ENCODE peak calls at places on chromosomes 11 and 22, in eight cellular contexts. V, M, I, D, C, A, G and S are unnamed samples.

GRCh38 chr11:20110908-20111669 is 49.2 kb downstream of the DBX1 start:
- DNase-seq in M (peak), C (peak), G (peak), A (peak), V (no peak), I (peak), D (no peak), S (peak)

GRCh38 chr22:20750461-20751184 is 23.3 kb upstream of the SERPIND1 start:
- DNase-seq in I (peak), V (no peak), A (peak), M (peak), G (peak), D (peak), C (peak), S (peak)

GRCh38 chr11:58498464-58498863 is 9.4 kb downstream of the OR5B21 start:
- DNase-seq in C (no peak), V (no peak), D (no peak), A (no peak), M (no peak), G (no peak), I (no peak), S (no peak)

GRCh38 chr11:76838422-76839068 is 22.2 kb upstream of the ACER3 start:
- DNase-seq in M (no peak), C (no peak), G (no peak), I (no peak), A (no peak), D (peak), V (no peak), S (no peak)

GRCh38 chr11:8227156-8228152 is 36.2 kb downstream of the LMO1 start:
- DNase-seq in D (no peak), C (no peak), I (no peak), M (no peak), A (no peak), V (no peak), G (no peak), S (peak)

GRCh38 chr11:69867076-69868002 is 48.1 kb upstream of the FGF3 start:
- DNase-seq in V (no peak), D (no peak), I (no peak), G (no peak), M (no peak), C (no peak), A (no peak), S (no peak)

GRCh38 chr11:134756811-134757540 is 344.9 kb upstream of the B3GAT1 start:
- DNase-seq in D (no peak), C (no peak), V (no peak), M (no peak), A (no peak), I (no peak), G (no peak), S (no peak)

GRCh38 chr11:10388096-10388495 is 67.0 kb upstream of the AMPD3 start:
- DNase-seq in G (no peak), D (no peak), C (no peak), I (no peak), M (no peak), V (no peak), A (no peak), S (no peak)

GRCh38 chr11:132064987-132065620 is 694.7 kb downstream of the NTM start:
- DNase-seq in I (no peak), C (peak), A (no peak), M (no peak), V (no peak), D (no peak), G (no peak), S (no peak)

GRCh38 chr22:44957267-44957905 is 52.4 kb downstream of the PHF21B start:
- DNase-seq in M (no peak), V (no peak), C (no peak), D (no peak), A (no peak), G (no peak), I (no peak), S (no peak)

GRCh38 chr11:70744396-70745185 is 346.3 kb downstream of the CTTN start:
- DNase-seq in A (no peak), V (no peak), M (no peak), D (no peak), G (no peak), I (no peak), C (no peak), S (no peak)

GRCh38 chr22:39598017-39598965 is 27.7 kb downstream of the CACNA1I start:
- DNase-seq in D (no peak), I (peak), C (no peak), M (peak), G (no peak), V (no peak), A (peak), S (peak)

GRCh38 chr11:69093106-69093505 is 44.4 kb downstream of the TPCN2 start:
- DNase-seq in I (no peak), A (no peak), G (no peak), V (no peak), D (no peak), M (no peak), C (no peak), S (no peak)

GRCh38 chr11:97722065-97722464 is 1298.7 kb upstream of the CNTN5 start:
- DNase-seq in C (no peak), A (peak), V (no peak), D (no peak), G (no peak), I (no peak), M (no peak), S (peak)

GRCh38 chr11:102268083-102268984 is 49.0 kb upstream of the BIRC3 start:
- DNase-seq in V (peak), G (peak), M (peak), A (peak), D (no peak), C (no peak), I (peak), S (peak)

GRCh38 chr11:121625784-121626506 is 173.2 kb upstream of the SORL1-AS1 start:
- DNase-seq in A (no peak), C (no peak), G (no peak), V (no peak), I (no peak), M (no peak), D (no peak), S (no peak)

GRCh38 chr11:1299621-1300020 is 9.8 kb downstream of the TOLLIP start:
- DNase-seq in I (peak), D (peak), M (no peak), G (peak), C (no peak), A (no peak), V (no peak), S (no peak)

GRCh38 chr11:63608353-63609345 is 5.6 kb downstream of the PLAAT3 start:
- DNase-seq in D (no peak), M (no peak), I (no peak), A (peak), G (no peak), C (no peak), V (no peak), S (no peak)

GRCh38 chr11:205221-206001 is 1.8 kb downstream of the BET1L start:
- DNase-seq in I (peak), C (no peak), G (peak), V (no peak), D (no peak), A (no peak), M (no peak), S (no peak)

GRCh38 chr11:30552839-30553238 is 33.3 kb downstream of the MPPED2 start:
- DNase-seq in V (no peak), C (no peak), A (no peak), G (no peak), D (no peak), M (no peak), I (no peak), S (no peak)

GRCh38 chr11:48051217-48051848 is 71.0 kb downstream of the PTPRJ start:
- DNase-seq in D (no peak), A (no peak), V (no peak), I (no peak), C (no peak), G (no peak), M (no peak), S (no peak)

GRCh38 chr11:67002921-67003411 is 20.0 kb upstream of the SYT12 start:
- DNase-seq in C (no peak), G (no peak), I (no peak), A (no peak), M (no peak), V (no peak), D (no peak), S (no peak)

GRCh38 chr11:22076215-22076930 is 116.5 kb upstream of the ANO5 start:
- DNase-seq in A (peak), V (no peak), D (no peak), G (no peak), C (no peak), I (no peak), M (no peak), S (no peak)

GRCh38 chr11:127191689-127192088 is 191.1 kb upstream of the KIRREL3 start:
- DNase-seq in I (no peak), G (no peak), A (no peak), C (no peak), V (no peak), M (no peak), D (no peak), S (no peak)

GRCh38 chr22:46763051-46763705 is 728 bp downstream of the TBC1D22A start:
- DNase-seq in G (no peak), I (no peak), D (no peak), A (peak), M (no peak), C (no peak), V (no peak), S (peak)

GRCh38 chr22:43094085-43094484 is 4.9 kb upstream of the TTLL1 start:
- DNase-seq in G (no peak), M (peak), C (no peak), V (no peak), A (no peak), D (no peak), I (no peak), S (peak)

GRCh38 chr22:35889071-35889470 is 139.6 kb downstream of the RBFOX2 start:
- DNase-seq in M (no peak), D (no peak), A (no peak), I (no peak), V (no peak), C (no peak), G (no peak), S (no peak)

GRCh38 chr11:124670732-124671131 is 2.8 kb downstream of the SIAE start:
- DNase-seq in V (no peak), A (no peak), C (no peak), M (no peak), I (no peak), D (no peak), G (no peak), S (no peak)

GRCh38 chr11:98003606-98004371 is 1017.0 kb upstream of the CNTN5 start:
- DNase-seq in C (no peak), D (no peak), M (no peak), I (no peak), V (no peak), A (no peak), G (no peak), S (no peak)

GRCh38 chr22:28112548-28113043 is 193.5 kb upstream of the PITPNB start:
- DNase-seq in M (no peak), A (peak), I (peak), G (peak), C (peak), V (no peak), D (no peak), S (peak)

GRCh38 chr22:20967697-20968201 is 694 bp downstream of the AIFM3 start:
- DNase-seq in C (no peak), M (no peak), D (no peak), V (no peak), A (no peak), G (no peak), I (no peak), S (no peak)

GRCh38 chr11:23423119-23423518 is 562.8 kb upstream of the CCDC179 start:
- DNase-seq in M (no peak), G (no peak), I (no peak), A (no peak), V (no peak), D (no peak), C (no peak), S (no peak)

GRCh38 chr11:81987829-81988472 is 745.7 kb downstream of the FAM181B start:
- DNase-seq in M (no peak), G (peak), A (no peak), V (no peak), I (no peak), C (no peak), D (no peak), S (no peak)

GRCh38 chr22:41415554-41415953 is 31.0 kb downstream of the TOB2 start:
- DNase-seq in I (no peak), G (no peak), A (no peak), V (no peak), D (no peak), C (no peak), M (no peak), S (no peak)